ENCODE peak calls at places on chromosomes 7 and 10, in four cellular contexts. Z, C, P and V are unnamed samples.

GRCh38 chr10:31660301-31660700 is 268.3 kb downstream of the ARHGAP12 start:
- DNase-seq in Z (no peak), C (no peak), P (no peak), V (no peak)

GRCh38 chr7:120857558-120858298 is at the start of gene TSPAN12:
- DNase-seq in Z (peak), C (peak), P (peak), V (peak)

GRCh38 chr7:100967292-100967863 is 2.0 kb upstream of the MUC12 start:
- DNase-seq in Z (no peak), C (no peak), P (no peak), V (no peak)

GRCh38 chr7:145082366-145083240 is 246.8 kb upstream of the TPK1 start:
- DNase-seq in Z (no peak), C (no peak), P (no peak), V (peak)

GRCh38 chr10:34489973-34490372 is 325.1 kb downstream of the PARD3 start:
- DNase-seq in Z (no peak), C (no peak), P (no peak), V (no peak)

GRCh38 chr10:127427926-127428325 is 121.2 kb upstream of the NPS start:
- DNase-seq in Z (no peak), C (no peak), P (no peak), V (no peak)

GRCh38 chr10:32713560-32713959 is 244.5 kb downstream of the ITGB1 start:
- DNase-seq in Z (no peak), C (no peak), P (no peak), V (no peak)

GRCh38 chr10:48199580-48200377 is 74.7 kb downstream of the FRMPD2 start:
- DNase-seq in Z (no peak), C (no peak), P (no peak), V (no peak)

GRCh38 chr10:89916481-89916880 is 215.1 kb downstream of the KIF20B start:
- DNase-seq in Z (no peak), C (no peak), P (no peak), V (no peak)

GRCh38 chr7:81462672-81463071 is 307.2 kb downstream of the HGF start:
- DNase-seq in Z (no peak), C (no peak), P (no peak), V (no peak)

GRCh38 chr7:90605055-90605454 is 8.9 kb downstream of the CDK14 start:
- DNase-seq in Z (peak), C (no peak), P (no peak), V (peak)

GRCh38 chr10:62938672-62939071 is 122.5 kb upstream of the EGR2 start:
- DNase-seq in Z (no peak), C (no peak), P (no peak), V (no peak)